ENCODE peak calls at places on chromosomes 13 and 19, in nine cellular contexts. D is CD4-positive, alpha-beta memory T cell; G is psoas muscle; C is cardiac muscle cell; B is PC-3; O is astrocyte of the cerebellum; H is osteoblast; Q is prostate gland; W is thyroid gland. N is an unnamed sample.

GRCh38 chr13:24680258-24680920 is at the start of gene ATP12A:
- DNase-seq in O (no peak), H (no peak), G (no peak), D (no peak), W (peak), C (no peak), B (no peak), Q (peak), N (no peak)

GRCh38 chr19:35712910-35713845 is 4.6 kb upstream of the KMT2B start:
- DNase-seq in C (no peak), Q (no peak), B (no peak), H (peak), G (no peak), D (peak), W (no peak), O (no peak), N (no peak)

GRCh38 chr13:52765991-52766390 is 26.4 kb upstream of the CNMD start:
- DNase-seq in B (no peak), W (no peak), H (no peak), G (no peak), D (no peak), O (no peak), C (no peak), Q (no peak), N (no peak)

GRCh38 chr13:66348745-66349720 is 881.1 kb downstream of the PCDH9 start:
- DNase-seq in W (no peak), D (no peak), B (no peak), Q (no peak), C (peak), H (peak), O (no peak), G (no peak), N (no peak)

GRCh38 chr13:44331912-44332840 is 41.4 kb upstream of the SERP2 start:
- DNase-seq in D (no peak), B (peak), C (peak), W (peak), H (peak), Q (peak), O (peak), G (peak), N (no peak)

GRCh38 chr19:37874784-37875183 is 31.6 kb downstream of the WDR87 start:
- DNase-seq in G (no peak), W (peak), C (no peak), O (no peak), H (no peak), Q (no peak), B (no peak), D (no peak), N (peak)

GRCh38 chr19:47158879-47159509 is 28.4 kb downstream of the SAE1 start:
- DNase-seq in O (no peak), Q (no peak), W (no peak), H (peak), C (peak), D (peak), B (no peak), G (no peak), N (peak)

GRCh38 chr13:76944457-76944856 is 3.9 kb upstream of the ACOD1 start:
- DNase-seq in B (peak), W (no peak), G (no peak), C (peak), H (peak), O (no peak), Q (no peak), D (no peak), N (no peak)

GRCh38 chr19:32457540-32457939 is 52.0 kb downstream of the DPY19L3 start:
- DNase-seq in Q (no peak), W (no peak), B (no peak), C (no peak), D (no peak), G (no peak), O (no peak), H (no peak), N (no peak)

GRCh38 chr13:108215428-108215827 is at the start of gene LIG4:
- DNase-seq in Q (peak), D (peak), W (peak), B (peak), O (peak), G (peak), H (peak), C (peak), N (no peak)

GRCh38 chr13:59112375-59112774 is 1051.4 kb downstream of the DIAPH3 start:
- DNase-seq in C (peak), B (peak), D (no peak), O (peak), G (no peak), Q (no peak), W (no peak), H (peak), N (peak)

GRCh38 chr13:106683179-106683578 is 115.2 kb upstream of the ARGLU1 start:
- DNase-seq in H (no peak), Q (no peak), B (no peak), O (no peak), D (no peak), W (no peak), C (no peak), G (no peak), N (no peak)

GRCh38 chr13:98656223-98656622 is 79.3 kb upstream of the STK24 start:
- DNase-seq in H (no peak), Q (no peak), C (no peak), W (no peak), D (no peak), G (no peak), O (no peak), B (no peak), N (no peak)

GRCh38 chr13:73754727-73755292 is 379.4 kb downstream of the KLF12 start:
- DNase-seq in W (no peak), O (peak), G (no peak), B (peak), Q (peak), C (peak), D (no peak), H (peak), N (peak)

GRCh38 chr19:51689751-51690358 is 3.3 kb upstream of the SPACA6 start:
- DNase-seq in B (no peak), W (peak), O (no peak), Q (no peak), C (peak), G (peak), H (peak), D (no peak), N (no peak)

GRCh38 chr19:17555480-17555928 is at the start of gene COLGALT1:
- DNase-seq in B (peak), D (peak), O (peak), Q (peak), H (peak), G (peak), C (peak), W (peak), N (peak)

GRCh38 chr19:32599736-32600157 is 18.8 kb downstream of the PDCD5 start:
- DNase-seq in D (peak), O (peak), W (peak), C (peak), B (peak), H (peak), G (peak), Q (peak), N (peak)

GRCh38 chr19:14081797-14082674 is 3.5 kb downstream of the C19orf67 start:
- DNase-seq in G (peak), C (no peak), W (peak), Q (peak), H (peak), B (peak), D (peak), O (no peak), N (no peak)

GRCh38 chr13:47484564-47484963 is 516.5 kb downstream of the SUCLA2 start:
- DNase-seq in B (peak), H (no peak), W (no peak), G (no peak), Q (no peak), D (no peak), O (peak), C (peak), N (no peak)

GRCh38 chr13:26247608-26248007 is 6.3 kb upstream of the CDK8 start:
- DNase-seq in C (no peak), D (no peak), B (no peak), H (no peak), G (no peak), Q (no peak), W (no peak), O (no peak), N (no peak)

GRCh38 chr13:86585826-86586225 is 786.6 kb upstream of the SLITRK6 start:
- DNase-seq in C (peak), O (peak), D (no peak), H (no peak), W (peak), Q (no peak), G (no peak), B (peak), N (no peak)

GRCh38 chr13:26132756-26133155 is 80.9 kb upstream of the SHISA2 start:
- DNase-seq in G (no peak), Q (no peak), O (no peak), D (no peak), W (no peak), C (peak), H (peak), B (peak), N (no peak)

GRCh38 chr13:25709088-25709487 is 337.3 kb downstream of the ATP8A2 start:
- DNase-seq in O (no peak), W (no peak), G (no peak), H (no peak), D (no peak), B (peak), C (no peak), Q (no peak), N (no peak)

GRCh38 chr13:44093607-44094583 is 214.2 kb downstream of the LACC1 start:
- DNase-seq in W (no peak), O (no peak), Q (no peak), B (no peak), H (no peak), D (no peak), C (peak), G (no peak), N (no peak)

GRCh38 chr19:2546128-2547032 is 70.5 kb downstream of the GADD45B start:
- DNase-seq in C (peak), Q (peak), W (peak), D (no peak), H (peak), B (no peak), G (peak), O (no peak), N (no peak)

GRCh38 chr19:42279902-42280760 is 11.1 kb downstream of the CIC start:
- DNase-seq in W (peak), G (peak), H (peak), Q (peak), D (peak), B (no peak), O (no peak), C (peak), N (no peak)

GRCh38 chr13:30739646-30740642 is 4.6 kb downstream of the ALOX5AP start:
- DNase-seq in D (peak), B (peak), C (peak), Q (no peak), O (peak), W (no peak), H (peak), G (no peak), N (no peak)

GRCh38 chr19:16541526-16542044 is 652 bp downstream of the CHERP start:
- DNase-seq in Q (no peak), G (peak), D (no peak), B (no peak), H (peak), C (peak), O (peak), W (no peak), N (no peak)

GRCh38 chr13:99425485-99426341 is 75.6 kb upstream of the TM9SF2 start:
- DNase-seq in Q (no peak), C (no peak), O (no peak), G (no peak), W (peak), B (no peak), H (no peak), D (peak), N (no peak)

GRCh38 chr19:9535934-9536333 is 2.5 kb downstream of the ZNF426 start:
- DNase-seq in O (no peak), W (no peak), G (no peak), B (no peak), C (no peak), Q (no peak), H (no peak), D (no peak), N (no peak)

DNA sequence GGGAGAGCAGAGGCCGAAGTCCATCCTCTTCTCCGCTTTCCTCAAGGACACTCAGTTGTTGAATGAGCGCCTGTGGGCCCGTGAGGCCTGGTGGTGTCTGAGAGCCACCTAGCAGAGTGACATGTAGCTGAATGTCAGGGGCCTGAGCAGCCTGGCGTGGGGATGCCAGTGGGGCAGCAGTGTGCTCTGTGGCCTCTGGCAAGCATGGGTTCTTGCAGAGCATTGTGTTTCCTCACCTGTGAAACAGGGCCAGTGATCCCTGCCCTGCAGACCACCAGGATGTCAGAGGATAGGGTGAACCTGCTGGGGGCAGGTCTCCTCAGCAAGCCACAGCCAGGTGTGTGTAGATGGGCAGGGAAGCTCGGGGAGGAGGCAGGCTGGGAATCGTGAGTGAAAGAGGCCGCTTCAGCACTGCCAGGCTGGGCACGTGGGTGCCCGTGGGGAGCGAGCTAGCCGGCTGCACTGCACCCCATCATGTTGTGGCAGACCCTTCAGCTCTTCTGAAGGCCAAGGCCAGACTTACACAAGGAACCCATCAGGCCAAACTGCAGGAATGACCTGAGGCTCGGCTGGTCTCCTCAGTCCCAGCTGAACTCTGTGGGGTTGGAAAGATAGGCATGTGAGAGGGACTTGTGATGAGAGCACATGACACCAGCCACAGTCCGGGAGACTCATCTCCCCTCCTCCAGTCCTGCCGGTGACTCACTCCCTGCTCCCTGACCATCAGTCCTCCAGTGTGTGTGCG is 5.0 kb downstream of the PPP1R37 start:
- DNase-seq in G (peak), H (peak), Q (peak), O (peak), W (peak), B (peak), C (peak), D (peak), N (peak)
- H3K4me3 ChIP-seq in G (peak), H (peak), Q (no peak), O (peak), W (no peak), B (peak), C (no peak), D (no peak), N (no peak)

GRCh38 chr19:1113986-1114483 is 10.2 kb downstream of the GPX4 start:
- DNase-seq in C (no peak), D (no peak), B (no peak), O (no peak), H (no peak), W (no peak), G (no peak), Q (no peak), N (no peak)
- H3K4me3 ChIP-seq in C (no peak), D (no peak), B (no peak), O (no peak), H (no peak), W (no peak), G (peak), Q (no peak), N (no peak)

DNA sequence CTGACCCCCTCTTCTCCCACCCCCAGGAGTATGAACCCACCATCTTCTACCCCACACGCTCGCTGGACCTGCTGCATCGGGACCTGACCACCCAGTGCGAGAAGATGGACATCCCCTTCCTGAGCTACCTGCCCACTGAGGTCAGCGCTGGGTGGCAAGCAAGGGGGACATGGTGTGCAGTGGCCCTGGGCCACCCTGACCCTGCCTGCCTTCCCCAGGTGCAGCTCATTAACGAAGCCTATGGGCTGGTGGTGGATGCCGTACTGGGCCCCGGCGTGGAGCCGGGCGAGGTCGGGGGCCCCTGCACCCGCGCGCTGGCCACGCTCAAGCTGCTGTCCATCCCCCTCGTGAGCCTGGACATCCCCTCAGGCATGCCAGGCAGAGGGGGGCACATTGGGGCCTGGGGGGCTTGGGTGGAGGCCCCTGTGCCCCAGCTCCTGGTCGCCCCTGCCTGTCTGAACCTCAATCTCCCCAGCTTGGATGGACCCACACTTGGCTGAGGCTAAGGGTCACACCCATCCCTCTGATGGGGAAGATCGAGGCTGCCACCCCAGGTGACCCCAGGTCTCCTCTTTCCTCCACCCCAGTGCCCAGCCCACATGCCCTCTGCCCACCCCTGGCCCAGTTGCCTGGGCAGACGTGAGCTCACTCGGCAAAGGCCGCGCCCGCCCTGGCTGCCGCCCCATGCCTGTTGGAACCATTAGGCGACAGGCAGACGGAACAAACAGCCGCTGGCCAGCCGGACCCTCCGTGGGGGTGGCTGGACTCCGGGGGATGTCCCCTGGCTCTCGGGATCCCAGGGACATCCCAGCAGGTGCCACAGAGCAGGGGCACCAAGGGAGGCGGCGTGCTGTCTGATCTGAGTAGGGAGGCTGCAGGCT is 2.5 kb upstream of the CILP2 start:
- DNase-seq in B (no peak), G (no peak), C (no peak), W (no peak), H (peak), D (peak), O (no peak), Q (no peak), N (no peak)
- H3K4me3 ChIP-seq in B (no peak), G (no peak), C (no peak), W (no peak), H (no peak), D (no peak), O (no peak), Q (no peak), N (no peak)

GRCh38 chr19:30596268-30596667 is 224.1 kb downstream of the ZNF536 start:
- DNase-seq in G (no peak), Q (no peak), C (no peak), D (no peak), O (no peak), B (no peak), W (no peak), H (no peak), N (no peak)
- H3K4me3 ChIP-seq in G (no peak), Q (no peak), C (no peak), D (no peak), O (no peak), B (no peak), W (no peak), H (no peak), N (no peak)

GRCh38 chr13:110615005-110615321 is 382 bp upstream of the NAXD start:
- DNase-seq in B (no peak), D (no peak), Q (no peak), W (no peak), G (no peak), C (no peak), H (no peak), O (no peak), N (no peak)
- H3K4me3 ChIP-seq in B (peak), D (peak), Q (peak), W (peak), G (peak), C (peak), H (peak), O (peak), N (peak)

GRCh38 chr19:41226874-41227390 is 7.9 kb downstream of the AXL start:
- DNase-seq in W (no peak), H (no peak), Q (no peak), C (no peak), B (no peak), D (no peak), G (no peak), O (no peak), N (no peak)
- H3K4me3 ChIP-seq in W (no peak), H (no peak), Q (peak), C (no peak), B (peak), D (peak), G (peak), O (peak), N (peak)

GRCh38 chr19:49085020-49085867 is at the start of gene SNRNP70:
- DNase-seq in Q (peak), C (peak), W (peak), D (peak), O (peak), B (peak), G (peak), H (peak), N (peak)
- H3K4me3 ChIP-seq in Q (peak), C (peak), W (peak), D (peak), O (peak), B (peak), G (peak), H (peak), N (peak)

N was measured in epithelial cell of proximal tubule.